ENCODE peak calls at places on chromosomes 2 and 18, in seven cellular contexts. U is H1, R is lower lobe of right lung, I is astrocyte, W is gastrocnemius medialis, Y is substantia nigra, G is breast epithelium. F is an unnamed sample.

GRCh38 chr2:168137510-168138180 is 109.8 kb downstream of the STK39 start:
- DNase-seq in U (no peak), R (no peak), I (no peak), W (no peak), Y (no peak), G (no peak), F (no peak)

GRCh38 chr2:80326214-80326613 is 21.7 kb upstream of the LRRTM1 start:
- DNase-seq in U (no peak), R (no peak), I (peak), W (no peak), Y (no peak), G (no peak), F (no peak)

GRCh38 chr2:225400546-225400945 is 1.0 kb downstream of the NYAP2 start:
- DNase-seq in U (no peak), R (no peak), I (no peak), W (no peak), Y (no peak), G (no peak), F (no peak)

GRCh38 chr2:134412639-134412999 is 158.7 kb downstream of the MGAT5 start:
- DNase-seq in U (no peak), R (no peak), I (no peak), W (no peak), Y (peak), G (no peak), F (no peak)

GRCh38 chr18:21735452-21736015 is 5.1 kb upstream of the MIB1 start:
- DNase-seq in U (no peak), R (peak), I (no peak), W (no peak), Y (no peak), G (no peak), F (no peak)

GRCh38 chr18:55821219-55821618 is 233.2 kb upstream of the TCF4 start:
- DNase-seq in U (no peak), R (no peak), I (peak), W (no peak), Y (no peak), G (no peak), F (no peak)

GRCh38 chr2:75820693-75821092 is 110.0 kb upstream of the GCFC2 start:
- DNase-seq in U (no peak), R (no peak), I (no peak), W (no peak), Y (no peak), G (no peak), F (no peak)

GRCh38 chr2:157150747-157151146 is 106.8 kb upstream of the GALNT5 start:
- DNase-seq in U (no peak), R (no peak), I (peak), W (no peak), Y (no peak), G (no peak), F (no peak)

GRCh38 chr2:199495147-199495546 is 37.4 kb upstream of the SATB2 start:
- DNase-seq in U (no peak), R (no peak), I (no peak), W (no peak), Y (no peak), G (no peak), F (no peak)

GRCh38 chr2:201344663-201345366 is 12.3 kb downstream of the FLACC1 start:
- DNase-seq in U (no peak), R (no peak), I (no peak), W (no peak), Y (no peak), G (no peak), F (no peak)

GRCh38 chr2:98790221-98790620 is 59.3 kb upstream of the MGAT4A start:
- DNase-seq in U (no peak), R (no peak), I (no peak), W (no peak), Y (no peak), G (no peak), F (no peak)

GRCh38 chr18:12376034-12376717 is 851 bp downstream of the AFG3L2 start:
- DNase-seq in U (no peak), R (peak), I (no peak), W (peak), Y (no peak), G (no peak), F (no peak)

GRCh38 chr2:45968946-45969584 is 317.6 kb downstream of the PRKCE start:
- DNase-seq in U (no peak), R (no peak), I (peak), W (no peak), Y (no peak), G (no peak), F (no peak)

GRCh38 chr2:160715428-160715827 is 221.8 kb upstream of the RBMS1 start:
- DNase-seq in U (no peak), R (no peak), I (no peak), W (no peak), Y (no peak), G (no peak), F (no peak)

GRCh38 chr2:80340022-80340421 is 35.5 kb upstream of the LRRTM1 start:
- DNase-seq in U (no peak), R (no peak), I (no peak), W (no peak), Y (no peak), G (no peak), F (no peak)

GRCh38 chr2:163592954-163593622 is 142.7 kb downstream of the FIGN start:
- DNase-seq in U (no peak), R (no peak), I (no peak), W (no peak), Y (no peak), G (no peak), F (no peak)

DNA sequence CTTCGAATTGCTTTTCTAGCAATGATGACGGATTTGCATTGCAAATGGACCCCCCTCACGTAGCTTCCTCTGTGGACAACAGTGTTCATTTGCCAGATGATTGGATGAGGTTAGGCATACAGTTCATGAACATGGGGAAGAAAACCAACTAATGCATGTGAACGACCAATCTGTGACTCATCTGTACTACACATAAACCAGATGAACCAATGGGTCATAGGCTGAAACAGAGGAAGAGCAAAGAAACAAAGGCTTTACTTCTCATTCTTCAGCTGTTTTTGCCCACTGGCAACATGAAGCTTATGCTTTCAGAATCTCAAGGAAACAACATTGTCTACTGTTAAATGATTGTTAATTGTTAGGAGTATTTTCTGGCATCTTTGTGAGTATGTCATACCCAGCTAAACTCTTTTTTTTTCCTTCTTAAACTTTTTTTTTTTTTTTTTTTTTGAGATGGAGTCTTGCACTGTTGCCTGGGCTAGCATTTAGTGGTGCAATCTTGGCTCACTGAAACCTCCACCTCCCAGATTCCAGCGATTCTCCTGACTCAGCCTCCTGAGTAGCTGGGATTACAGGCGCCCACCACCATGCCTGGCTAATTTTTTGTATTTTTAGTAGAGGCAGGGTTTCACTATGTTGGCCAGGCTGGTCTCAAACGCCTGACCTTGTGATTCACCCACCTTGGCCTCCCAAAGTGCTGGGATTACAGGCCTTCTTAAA is 35.5 kb downstream of the EFEMP1 start:
- DNase-seq in U (no peak), R (no peak), I (peak), W (no peak), Y (no peak), G (no peak), F (no peak)
- H3K27ac ChIP-seq in U (no peak), R (no peak), I (peak), W (no peak), Y (no peak), G (peak), F (peak)

GRCh38 chr2:8595821-8596600 is 85.8 kb upstream of the ID2 start:
- DNase-seq in U (no peak), R (peak), I (no peak), W (no peak), Y (no peak), G (no peak), F (no peak)

GRCh38 chr2:8599421-8600242 is 82.2 kb upstream of the ID2 start:
- DNase-seq in U (no peak), R (peak), I (no peak), W (no peak), Y (no peak), G (no peak), F (no peak)

GRCh38 chr2:8595428-8595805 is 86.4 kb upstream of the ID2 start:
- DNase-seq in U (no peak), R (peak), I (no peak), W (no peak), Y (no peak), G (no peak), F (no peak)

GRCh38 chr2:8597094-8597493 is 84.8 kb upstream of the ID2 start:
- DNase-seq in U (no peak), R (no peak), I (no peak), W (no peak), Y (no peak), G (no peak), F (no peak)

GRCh38 chr2:8597526-8598225 is 84.2 kb upstream of the ID2 start:
- DNase-seq in U (no peak), R (peak), I (no peak), W (no peak), Y (no peak), G (no peak), F (no peak)
- H3K27ac ChIP-seq in U (no peak), R (no peak), I (peak), W (no peak), Y (no peak), G (no peak), F (no peak)

GRCh38 chr2:180705551-180705950 is 274.9 kb upstream of the UBE2E3 start:
- DNase-seq in U (no peak), R (no peak), I (no peak), W (no peak), Y (no peak), G (no peak), F (no peak)

GRCh38 chr2:180705122-180705521 is 275.3 kb upstream of the UBE2E3 start:
- DNase-seq in U (no peak), R (no peak), I (peak), W (no peak), Y (no peak), G (no peak), F (no peak)

GRCh38 chr2:180707175-180707866 is 273.1 kb upstream of the UBE2E3 start:
- DNase-seq in U (no peak), R (no peak), I (no peak), W (no peak), Y (no peak), G (no peak), F (no peak)

GRCh38 chr2:180707867-180708205 is 272.6 kb upstream of the UBE2E3 start:
- DNase-seq in U (no peak), R (no peak), I (peak), W (no peak), Y (no peak), G (no peak), F (peak)

GRCh38 chr2:180706694-180707093 is 273.7 kb upstream of the UBE2E3 start:
- DNase-seq in U (no peak), R (no peak), I (no peak), W (no peak), Y (no peak), G (no peak), F (no peak)
- H3K27ac ChIP-seq in U (no peak), R (no peak), I (no peak), W (no peak), Y (no peak), G (no peak), F (no peak)

GRCh38 chr2:37201208-37201607 is 4.9 kb downstream of the CEBPZOS start:
- DNase-seq in U (no peak), R (no peak), I (peak), W (no peak), Y (no peak), G (no peak), F (no peak)

GRCh38 chr2:37196320-37197195 is at the start of gene CEBPZOS:
- DNase-seq in U (peak), R (peak), I (peak), W (peak), Y (peak), G (peak), F (peak)

GRCh38 chr2:37203708-37204107 is 7.4 kb downstream of the CEBPZOS start:
- DNase-seq in U (no peak), R (no peak), I (no peak), W (no peak), Y (no peak), G (no peak), F (no peak)

GRCh38 chr2:37201766-37202165 is 5.5 kb downstream of the CEBPZOS start:
- DNase-seq in U (no peak), R (no peak), I (peak), W (no peak), Y (no peak), G (no peak), F (no peak)

DNA sequence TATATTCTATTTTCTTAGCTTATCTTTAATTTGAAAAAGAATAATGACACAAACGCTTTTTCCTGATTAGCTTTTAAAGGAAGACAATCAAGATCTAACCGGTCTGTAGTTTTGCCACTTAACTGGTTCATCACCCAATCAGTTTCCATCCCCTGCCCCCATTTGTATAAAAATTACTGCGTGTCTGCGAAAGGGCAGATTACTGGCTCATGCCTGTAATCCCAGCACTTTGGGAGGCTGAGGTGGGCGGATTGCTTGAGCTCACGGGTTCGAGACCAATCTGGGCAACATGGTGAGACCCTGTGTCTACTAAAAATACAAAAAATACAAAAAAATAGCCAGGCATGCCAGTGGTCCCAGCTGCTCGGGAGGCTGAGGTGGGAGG is 2.4 kb downstream of the CEBPZOS start:
- DNase-seq in U (no peak), R (no peak), I (no peak), W (no peak), Y (no peak), G (no peak), F (no peak)
- H3K27ac ChIP-seq in U (peak), R (no peak), I (no peak), W (no peak), Y (no peak), G (no peak), F (no peak)

GRCh38 chr2:60334610-60335009 is 218.8 kb downstream of the BCL11A start:
- DNase-seq in U (no peak), R (no peak), I (no peak), W (no peak), Y (no peak), G (no peak), F (no peak)
- H3K27ac ChIP-seq in U (no peak), R (no peak), I (no peak), W (no peak), Y (no peak), G (no peak), F (no peak)

GRCh38 chr2:165804719-165805118 is 10.7 kb upstream of the GALNT3 start:
- DNase-seq in U (no peak), R (no peak), I (no peak), W (no peak), Y (no peak), G (no peak), F (no peak)

GRCh38 chr2:165796819-165797530 is 2.9 kb upstream of the GALNT3 start:
- DNase-seq in U (no peak), R (no peak), I (no peak), W (no peak), Y (no peak), G (no peak), F (no peak)

GRCh38 chr2:165803123-165803760 is 9.2 kb upstream of the GALNT3 start:
- DNase-seq in U (no peak), R (no peak), I (peak), W (no peak), Y (no peak), G (no peak), F (no peak)

GRCh38 chr2:165796129-165796528 is 2.1 kb upstream of the GALNT3 start:
- DNase-seq in U (no peak), R (no peak), I (no peak), W (no peak), Y (no peak), G (no peak), F (no peak)

DNA sequence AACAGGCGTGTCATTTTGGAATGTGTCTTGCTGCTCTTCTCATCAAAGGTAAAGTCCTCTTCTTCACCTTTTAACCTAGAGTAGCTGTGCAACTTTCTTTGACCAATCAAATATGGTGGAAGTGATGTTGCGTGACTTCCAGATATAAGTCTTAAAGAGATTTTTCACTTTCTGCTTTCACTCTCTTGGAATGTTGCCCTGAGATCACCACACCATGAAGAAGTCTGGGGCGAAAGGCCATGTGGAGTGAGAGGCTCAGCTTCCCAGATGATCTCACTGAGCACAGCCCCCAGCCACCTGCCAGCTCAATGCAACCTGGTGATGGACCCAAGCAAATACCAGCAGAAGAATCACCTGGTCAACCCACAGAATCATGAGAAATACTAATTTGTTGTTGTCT is 7.1 kb upstream of the GALNT3 start:
- DNase-seq in U (no peak), R (no peak), I (no peak), W (no peak), Y (no peak), G (no peak), F (no peak)
- H3K27ac ChIP-seq in U (no peak), R (no peak), I (no peak), W (no peak), Y (no peak), G (no peak), F (no peak)

DNA sequence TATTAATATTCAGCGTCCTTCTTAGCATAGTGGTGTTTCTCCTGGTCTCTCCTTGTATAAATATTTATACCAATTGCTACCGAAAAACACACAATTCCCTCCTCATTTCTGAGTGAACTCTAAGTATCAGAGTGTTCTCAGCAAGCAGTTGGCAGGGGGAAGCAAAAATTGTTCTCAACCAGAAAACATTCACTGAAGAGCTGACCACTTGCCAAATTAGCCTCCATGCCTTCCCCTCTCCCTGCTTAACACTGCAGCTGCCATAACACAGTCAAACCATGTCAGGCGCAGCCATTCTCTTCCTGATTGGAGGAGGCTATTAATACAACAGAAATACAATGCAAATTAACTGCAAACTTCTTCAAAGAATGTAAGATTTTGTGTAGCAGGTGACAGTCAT is 105.0 kb downstream of the COL6A3 start:
- DNase-seq in U (no peak), R (no peak), I (no peak), W (peak), Y (no peak), G (no peak), F (no peak)
- H3K27ac ChIP-seq in U (no peak), R (no peak), I (peak), W (peak), Y (no peak), G (peak), F (no peak)

DNA sequence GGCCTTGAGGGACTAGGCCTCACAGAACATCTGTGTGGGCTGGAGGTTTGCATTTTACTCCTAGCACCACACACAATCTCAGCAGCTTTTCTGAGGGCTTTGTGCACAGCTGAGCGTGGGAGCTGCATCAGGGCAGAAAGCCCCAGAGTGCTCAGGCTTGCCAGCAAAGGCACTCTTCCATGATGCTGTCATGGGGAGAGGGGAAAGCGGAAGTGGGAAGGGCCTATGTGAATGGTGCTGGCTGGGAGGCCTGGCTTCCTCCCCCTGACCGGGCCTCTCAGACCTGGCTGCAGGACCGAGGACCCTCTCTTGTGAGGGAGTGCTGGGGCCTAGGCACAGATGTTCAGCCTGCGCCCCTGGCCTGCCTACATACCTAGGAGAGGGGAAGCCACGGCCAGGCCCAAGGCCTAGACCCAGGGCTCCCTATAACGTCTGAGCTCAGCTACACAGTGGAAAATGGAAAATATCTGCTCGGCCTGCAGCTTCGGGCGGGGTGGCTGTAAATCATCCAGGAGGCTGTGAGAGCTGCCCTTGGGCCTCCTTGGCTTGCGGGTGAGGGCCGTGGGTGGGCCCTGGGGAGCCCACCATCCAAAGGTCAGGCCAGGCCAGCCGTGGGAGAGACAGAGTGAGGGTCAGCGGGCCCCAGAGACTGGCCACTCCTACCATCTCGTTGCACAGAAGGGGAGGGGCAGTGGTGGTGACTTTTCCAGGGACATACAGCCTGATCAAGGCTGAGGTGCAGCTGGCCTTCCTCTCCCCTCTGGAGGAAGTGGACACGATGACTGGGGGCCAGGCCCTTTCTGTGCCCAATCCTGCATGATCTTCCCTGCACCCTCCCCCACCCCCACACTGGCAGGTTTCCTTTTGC is 22.7 kb downstream of the GLI2 start:
- DNase-seq in U (no peak), R (peak), I (peak), W (no peak), Y (no peak), G (no peak), F (no peak)
- H3K27ac ChIP-seq in U (peak), R (peak), I (peak), W (peak), Y (no peak), G (peak), F (no peak)